ENCODE peak calls at places on chromosomes 1 and 21, in eight cellular contexts. One of them, this sample, is unnamed.

GRCh38 chr1:24027838-24028468 is 47.8 kb upstream of the SRSF10 start:
- DNase-seq in spleen: no peak
- DNase-seq in K562: no peak
- DNase-seq in PC-9: peak; percentile 37
- DNase-seq in tibial nerve: no peak
- DNase-seq in OCI-LY7: peak; percentile 58
- DNase-seq in stomach: no peak
- DNase-seq in brain microvascular endothelial cell: peak; percentile 31
- DNase-seq in this sample: no peak

GRCh38 chr1:240765732-240766363 is 153.9 kb upstream of the GREM2 start:
- DNase-seq in stomach: no peak
- DNase-seq in K562: no peak
- DNase-seq in tibial nerve: no peak
- DNase-seq in PC-9: peak; percentile 84
- DNase-seq in brain microvascular endothelial cell: peak; percentile 62
- DNase-seq in spleen: no peak
- DNase-seq in OCI-LY7: no peak
- DNase-seq in this sample: no peak

GRCh38 chr1:202305168-202305567 is 36.6 kb downstream of the UBE2T start:
- DNase-seq in PC-9: no peak
- DNase-seq in brain microvascular endothelial cell: no peak
- DNase-seq in OCI-LY7: no peak
- DNase-seq in stomach: no peak
- DNase-seq in tibial nerve: no peak
- DNase-seq in K562: no peak
- DNase-seq in spleen: no peak
- DNase-seq in this sample: no peak

GRCh38 chr1:25650219-25650576 is 33.6 kb downstream of the MAN1C1 start:
- DNase-seq in PC-9: no peak
- DNase-seq in tibial nerve: no peak
- DNase-seq in stomach: no peak
- DNase-seq in brain microvascular endothelial cell: no peak
- DNase-seq in spleen: no peak
- DNase-seq in OCI-LY7: no peak
- DNase-seq in K562: no peak
- DNase-seq in this sample: no peak

GRCh38 chr1:59445040-59445439 is 148.1 kb downstream of the FGGY start:
- DNase-seq in spleen: no peak
- DNase-seq in brain microvascular endothelial cell: no peak
- DNase-seq in K562: no peak
- DNase-seq in OCI-LY7: no peak
- DNase-seq in stomach: peak; percentile 49
- DNase-seq in tibial nerve: no peak
- DNase-seq in PC-9: peak; percentile 55
- DNase-seq in this sample: no peak

GRCh38 chr1:219731771-219732170 is 118.9 kb upstream of the ZC3H11B start:
- DNase-seq in PC-9: no peak
- DNase-seq in stomach: no peak
- DNase-seq in OCI-LY7: no peak
- DNase-seq in spleen: no peak
- DNase-seq in brain microvascular endothelial cell: no peak
- DNase-seq in tibial nerve: no peak
- DNase-seq in K562: no peak
- DNase-seq in this sample: no peak

GRCh38 chr1:213326666-213327317 is 275.8 kb downstream of the RPS6KC1 start:
- DNase-seq in brain microvascular endothelial cell: peak; percentile 45
- DNase-seq in tibial nerve: peak; percentile 50
- DNase-seq in OCI-LY7: no peak
- DNase-seq in stomach: no peak
- DNase-seq in K562: no peak
- DNase-seq in PC-9: no peak
- DNase-seq in spleen: no peak
- DNase-seq in this sample: no peak

GRCh38 chr1:221794079-221794670 is 52.3 kb upstream of the DUSP10 start:
- DNase-seq in spleen: no peak
- DNase-seq in brain microvascular endothelial cell: no peak
- DNase-seq in OCI-LY7: no peak
- DNase-seq in PC-9: no peak
- DNase-seq in tibial nerve: no peak
- DNase-seq in stomach: no peak
- DNase-seq in K562: no peak
- DNase-seq in this sample: no peak

GRCh38 chr1:71593523-71593922 is 512.7 kb upstream of the ZRANB2 start:
- DNase-seq in tibial nerve: no peak
- DNase-seq in K562: no peak
- DNase-seq in stomach: no peak
- DNase-seq in brain microvascular endothelial cell: no peak
- DNase-seq in OCI-LY7: peak; percentile 1
- DNase-seq in PC-9: no peak
- DNase-seq in spleen: no peak
- DNase-seq in this sample: peak; percentile 16

GRCh38 chr1:207069059-207069458 is 16.0 kb downstream of the PFKFB2 start:
- DNase-seq in K562: no peak
- DNase-seq in brain microvascular endothelial cell: no peak
- DNase-seq in spleen: peak; percentile 78
- DNase-seq in stomach: no peak
- DNase-seq in tibial nerve: no peak
- DNase-seq in PC-9: no peak
- DNase-seq in OCI-LY7: no peak
- DNase-seq in this sample: no peak

GRCh38 chr1:145695781-145696629 is 11.2 kb downstream of the PDZK1 start:
- DNase-seq in brain microvascular endothelial cell: no peak
- DNase-seq in K562: no peak
- DNase-seq in spleen: no peak
- DNase-seq in OCI-LY7: no peak
- DNase-seq in stomach: no peak
- DNase-seq in tibial nerve: no peak
- DNase-seq in PC-9: no peak
- DNase-seq in this sample: peak; percentile 35

GRCh38 chr1:208088319-208088718 is 155.9 kb downstream of the PLXNA2 start:
- DNase-seq in spleen: no peak
- DNase-seq in PC-9: no peak
- DNase-seq in stomach: no peak
- DNase-seq in K562: no peak
- DNase-seq in OCI-LY7: no peak
- DNase-seq in brain microvascular endothelial cell: no peak
- DNase-seq in tibial nerve: no peak
- DNase-seq in this sample: peak; percentile 97

GRCh38 chr21:42063578-42064521 is 7.3 kb upstream of the UMODL1 start:
- DNase-seq in stomach: peak; percentile 73
- DNase-seq in PC-9: peak; percentile 60
- DNase-seq in brain microvascular endothelial cell: no peak
- DNase-seq in tibial nerve: no peak
- DNase-seq in spleen: peak; percentile 93
- DNase-seq in OCI-LY7: peak; percentile 92
- DNase-seq in K562: no peak
- DNase-seq in this sample: peak; percentile 55

GRCh38 chr1:15949453-15950245 is 26.3 kb downstream of the ZBTB17 start:
- DNase-seq in PC-9: no peak
- DNase-seq in brain microvascular endothelial cell: peak; percentile 97
- DNase-seq in OCI-LY7: peak; percentile 60
- DNase-seq in K562: peak; percentile 95
- DNase-seq in tibial nerve: peak; percentile 82
- DNase-seq in stomach: peak; percentile 77
- DNase-seq in spleen: peak; percentile 94
- DNase-seq in this sample: no peak

GRCh38 chr1:89069955-89070354 is 4.9 kb upstream of the GBP1 start:
- DNase-seq in stomach: no peak
- DNase-seq in tibial nerve: no peak
- DNase-seq in spleen: no peak
- DNase-seq in OCI-LY7: peak; percentile 0
- DNase-seq in K562: no peak
- DNase-seq in brain microvascular endothelial cell: no peak
- DNase-seq in PC-9: no peak
- DNase-seq in this sample: no peak
- H3K4me3 ChIP-seq in stomach: peak overlapping the region; percentile 22
- H3K4me3 ChIP-seq in tibial nerve: peak overlapping the region; percentile 26
- H3K4me3 ChIP-seq in spleen: peak overlapping the region; percentile 16
- H3K4me3 ChIP-seq in OCI-LY7: peak overlapping the region; percentile 26
- H3K4me3 ChIP-seq in K562: no peak overlapping the region
- H3K4me3 ChIP-seq in brain microvascular endothelial cell: no peak overlapping the region
- H3K4me3 ChIP-seq in PC-9: no peak overlapping the region
- H3K4me3 ChIP-seq in this sample: no peak overlapping the region

GRCh38 chr1:11262171-11263049 is at the start of gene MTOR:
- DNase-seq in tibial nerve: peak; percentile 99
- DNase-seq in PC-9: peak; percentile 98
- DNase-seq in OCI-LY7: peak; percentile 100
- DNase-seq in K562: peak; percentile 100
- DNase-seq in brain microvascular endothelial cell: peak; percentile 100
- DNase-seq in spleen: peak; percentile 98
- DNase-seq in stomach: peak; percentile 99
- DNase-seq in this sample: peak; percentile 99
- TF ChIP-seq CTCF in tibial nerve: peak; percentile 10
- TF ChIP-seq CTCF in PC-9: no peak
- TF ChIP-seq CTCF in OCI-LY7: peak; percentile 65
- TF ChIP-seq CTCF in K562: peak; percentile 59
- TF ChIP-seq CTCF in brain microvascular endothelial cell: peak; percentile 71
- TF ChIP-seq CTCF in spleen: no peak
- TF ChIP-seq CTCF in stomach: no peak
- TF ChIP-seq CTCF in this sample: peak; percentile 43

GRCh38 chr1:37323486-37324377 is 150.6 kb upstream of the ZC3H12A start:
- DNase-seq in K562: peak; percentile 88
- DNase-seq in spleen: peak; percentile 66
- DNase-seq in brain microvascular endothelial cell: peak; percentile 19
- DNase-seq in stomach: no peak
- DNase-seq in PC-9: no peak
- DNase-seq in tibial nerve: no peak
- DNase-seq in OCI-LY7: peak; percentile 54
- DNase-seq in this sample: peak; percentile 66

GRCh38 chr1:37319284-37319683 is 155.1 kb upstream of the ZC3H12A start:
- DNase-seq in PC-9: no peak
- DNase-seq in spleen: peak; percentile 18
- DNase-seq in stomach: no peak
- DNase-seq in K562: no peak
- DNase-seq in brain microvascular endothelial cell: no peak
- DNase-seq in OCI-LY7: no peak
- DNase-seq in tibial nerve: no peak
- DNase-seq in this sample: no peak

GRCh38 chr1:37315236-37315870 is 159.0 kb upstream of the ZC3H12A start:
- DNase-seq in spleen: no peak
- DNase-seq in tibial nerve: no peak
- DNase-seq in stomach: no peak
- DNase-seq in OCI-LY7: no peak
- DNase-seq in K562: no peak
- DNase-seq in brain microvascular endothelial cell: no peak
- DNase-seq in PC-9: no peak
- DNase-seq in this sample: no peak

GRCh38 chr1:37318490-37318889 is 155.9 kb upstream of the ZC3H12A start:
- DNase-seq in K562: no peak
- DNase-seq in spleen: peak; percentile 60
- DNase-seq in brain microvascular endothelial cell: no peak
- DNase-seq in OCI-LY7: no peak
- DNase-seq in tibial nerve: no peak
- DNase-seq in PC-9: no peak
- DNase-seq in stomach: no peak
- DNase-seq in this sample: no peak

DNA sequence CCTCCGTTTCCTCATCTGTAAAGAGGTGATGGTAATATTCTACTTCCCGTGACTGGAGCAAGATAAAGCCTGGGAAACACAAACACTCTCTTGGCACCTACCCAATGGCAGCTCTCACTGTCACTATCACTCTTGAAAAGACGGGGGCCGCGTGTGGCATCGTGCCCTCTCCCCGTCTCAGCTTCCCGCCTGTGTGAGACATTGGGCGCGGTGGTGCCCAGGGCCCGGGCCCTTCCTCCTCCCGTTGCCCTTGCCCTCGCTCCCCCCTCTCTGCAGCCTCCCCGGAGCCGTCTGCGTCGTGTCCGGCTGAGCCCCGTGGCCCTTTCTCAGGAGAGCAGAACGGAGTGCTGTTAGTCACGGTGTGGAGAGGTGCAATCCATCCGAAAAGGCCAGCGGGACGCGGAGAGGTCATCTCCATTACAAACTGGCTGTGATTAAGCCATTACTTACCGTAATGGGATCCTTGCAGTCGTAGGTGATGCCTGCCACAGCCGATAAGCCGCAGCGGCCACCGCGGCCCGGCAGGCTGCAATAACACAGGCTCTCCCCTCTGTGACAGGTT is 156.4 kb upstream of the ZC3H12A start:
- DNase-seq in stomach: no peak
- DNase-seq in OCI-LY7: no peak
- DNase-seq in spleen: peak; percentile 44
- DNase-seq in brain microvascular endothelial cell: no peak
- DNase-seq in tibial nerve: no peak
- DNase-seq in PC-9: no peak
- DNase-seq in K562: no peak
- DNase-seq in this sample: no peak
- H3K27ac ChIP-seq in stomach: no peak overlapping the region
- H3K27ac ChIP-seq in OCI-LY7: no peak overlapping the region
- H3K27ac ChIP-seq in spleen: no peak overlapping the region
- H3K27ac ChIP-seq in brain microvascular endothelial cell: no peak overlapping the region
- H3K27ac ChIP-seq in tibial nerve: no peak overlapping the region
- H3K27ac ChIP-seq in PC-9: no peak overlapping the region
- H3K27ac ChIP-seq in K562: no peak overlapping the region
- H3K27ac ChIP-seq in this sample: no peak overlapping the region

GRCh38 chr1:44485229-44485932 is 80.3 kb downstream of the RNF220 start:
- DNase-seq in tibial nerve: no peak
- DNase-seq in brain microvascular endothelial cell: peak; percentile 83
- DNase-seq in spleen: no peak
- DNase-seq in OCI-LY7: no peak
- DNase-seq in PC-9: no peak
- DNase-seq in K562: peak; percentile 78
- DNase-seq in stomach: no peak
- DNase-seq in this sample: no peak
- H3K4me3 ChIP-seq in tibial nerve: no peak overlapping the region
- H3K4me3 ChIP-seq in brain microvascular endothelial cell: peak overlapping the region; percentile 24
- H3K4me3 ChIP-seq in spleen: no peak overlapping the region
- H3K4me3 ChIP-seq in OCI-LY7: no peak overlapping the region
- H3K4me3 ChIP-seq in PC-9: no peak overlapping the region
- H3K4me3 ChIP-seq in K562: no peak overlapping the region
- H3K4me3 ChIP-seq in stomach: no peak overlapping the region
- H3K4me3 ChIP-seq in this sample: no peak overlapping the region

GRCh38 chr1:161838885-161839284 is 72.8 kb downstream of the ATF6 start:
- DNase-seq in K562: no peak
- DNase-seq in tibial nerve: no peak
- DNase-seq in OCI-LY7: no peak
- DNase-seq in stomach: no peak
- DNase-seq in PC-9: no peak
- DNase-seq in brain microvascular endothelial cell: no peak
- DNase-seq in spleen: no peak
- DNase-seq in this sample: no peak
- TF ChIP-seq CTCF in K562: no peak
- TF ChIP-seq CTCF in tibial nerve: no peak
- TF ChIP-seq CTCF in OCI-LY7: no peak
- TF ChIP-seq CTCF in stomach: no peak
- TF ChIP-seq CTCF in PC-9: no peak
- TF ChIP-seq CTCF in brain microvascular endothelial cell: no peak
- TF ChIP-seq CTCF in spleen: no peak
- TF ChIP-seq CTCF in this sample: no peak